ENCODE peak calls at places on chromosomes 1 and 21, in four cellular contexts. One of them, this sample, is unnamed. For H3K36me3, the result is how much of the 10 kb centered on the place peaks cover.

GRCh38 chr1:52814465-52814864 is 28.1 kb upstream of the ZYG11A start:
- DNase-seq in neural progenitor cell: no peak
- DNase-seq in HepG2: peak
- DNase-seq in colonic mucosa: no peak
- DNase-seq in this sample: peak

GRCh38 chr1:51421961-51422360 is 91.6 kb upstream of the TTC39A start:
- DNase-seq in HepG2: peak
- DNase-seq in colonic mucosa: no peak
- DNase-seq in neural progenitor cell: peak
- DNase-seq in this sample: peak

GRCh38 chr1:11055676-11056075 is 4.1 kb downstream of the SRM start:
- DNase-seq in HepG2: no peak
- DNase-seq in neural progenitor cell: no peak
- DNase-seq in colonic mucosa: no peak
- DNase-seq in this sample: no peak

GRCh38 chr1:3003039-3003940 is 18.0 kb upstream of the ACTRT2 start:
- DNase-seq in colonic mucosa: no peak
- DNase-seq in HepG2: no peak
- DNase-seq in neural progenitor cell: no peak
- DNase-seq in this sample: no peak

GRCh38 chr1:156172696-156173470 is 19.5 kb downstream of the SEMA4A start:
- DNase-seq in neural progenitor cell: no peak
- DNase-seq in HepG2: peak
- DNase-seq in colonic mucosa: no peak
- DNase-seq in this sample: no peak

GRCh38 chr1:112040891-112041740 is 51.6 kb upstream of the KCND3 start:
- DNase-seq in neural progenitor cell: no peak
- DNase-seq in HepG2: no peak
- DNase-seq in colonic mucosa: no peak
- DNase-seq in this sample: no peak

GRCh38 chr1:206834711-206835110 is 30.7 kb upstream of the IL20 start:
- DNase-seq in colonic mucosa: no peak
- DNase-seq in HepG2: no peak
- DNase-seq in neural progenitor cell: no peak
- DNase-seq in this sample: no peak

GRCh38 chr1:156821801-156822200 is 5.2 kb upstream of the SH2D2A start:
- DNase-seq in colonic mucosa: no peak
- DNase-seq in neural progenitor cell: no peak
- DNase-seq in HepG2: no peak
- DNase-seq in this sample: peak

GRCh38 chr1:220060876-220061275 is 14.6 kb upstream of the EPRS1 start:
- DNase-seq in HepG2: no peak
- DNase-seq in neural progenitor cell: no peak
- DNase-seq in colonic mucosa: no peak
- DNase-seq in this sample: no peak

GRCh38 chr1:53957231-53957818 is 11.2 kb downstream of the LRRC42 start:
- DNase-seq in colonic mucosa: peak
- DNase-seq in neural progenitor cell: no peak
- DNase-seq in HepG2: peak
- DNase-seq in this sample: peak

GRCh38 chr1:47184090-47184735 is 5.6 kb downstream of the PDZK1IP1 start:
- DNase-seq in colonic mucosa: no peak
- DNase-seq in neural progenitor cell: no peak
- DNase-seq in HepG2: no peak
- DNase-seq in this sample: no peak

GRCh38 chr1:3674100-3675094 is 22.1 kb downstream of the TP73 start:
- DNase-seq in HepG2: no peak
- DNase-seq in colonic mucosa: no peak
- DNase-seq in neural progenitor cell: no peak
- DNase-seq in this sample: no peak

GRCh38 chr21:44892095-44892494 is 18.6 kb upstream of the PTTG1IP start:
- DNase-seq in neural progenitor cell: peak
- DNase-seq in HepG2: no peak
- DNase-seq in colonic mucosa: no peak
- DNase-seq in this sample: no peak

GRCh38 chr1:154539486-154540483 is 18.7 kb downstream of the UBE2Q1 start:
- DNase-seq in neural progenitor cell: no peak
- DNase-seq in colonic mucosa: no peak
- DNase-seq in HepG2: no peak
- DNase-seq in this sample: no peak

GRCh38 chr1:7550981-7551380 is 220.1 kb upstream of the VAMP3 start:
- DNase-seq in colonic mucosa: peak
- DNase-seq in HepG2: no peak
- DNase-seq in neural progenitor cell: no peak
- DNase-seq in this sample: no peak

GRCh38 chr1:111851552-111851951 is 95.9 kb downstream of the DDX20 start:
- DNase-seq in HepG2: no peak
- DNase-seq in colonic mucosa: no peak
- DNase-seq in neural progenitor cell: peak
- DNase-seq in this sample: no peak

GRCh38 chr1:165856606-165857005 is 29.2 kb downstream of the UCK2 start:
- DNase-seq in colonic mucosa: no peak
- DNase-seq in HepG2: no peak
- DNase-seq in neural progenitor cell: no peak
- DNase-seq in this sample: no peak

GRCh38 chr1:207848234-207848633 is 62.7 kb downstream of the CD34 start:
- DNase-seq in HepG2: peak
- DNase-seq in colonic mucosa: peak
- DNase-seq in neural progenitor cell: no peak
- DNase-seq in this sample: peak

GRCh38 chr1:16318544-16318943 is 33.7 kb downstream of the FBXO42 start:
- DNase-seq in colonic mucosa: no peak
- DNase-seq in neural progenitor cell: no peak
- DNase-seq in HepG2: no peak
- DNase-seq in this sample: no peak

GRCh38 chr1:246680696-246681127 is 43.5 kb upstream of the SCCPDH start:
- DNase-seq in neural progenitor cell: no peak
- DNase-seq in colonic mucosa: no peak
- DNase-seq in HepG2: no peak
- DNase-seq in this sample: no peak

GRCh38 chr21:15063821-15064575 is 802 bp downstream of the NRIP1 start:
- DNase-seq in HepG2: no peak
- DNase-seq in neural progenitor cell: peak
- DNase-seq in colonic mucosa: peak
- DNase-seq in this sample: peak

GRCh38 chr1:81876901-81877750 is 76.4 kb downstream of the ADGRL2 start:
- DNase-seq in HepG2: no peak
- DNase-seq in colonic mucosa: no peak
- DNase-seq in neural progenitor cell: no peak
- DNase-seq in this sample: peak

GRCh38 chr1:112304612-112305011 is 91.4 kb upstream of the CTTNBP2NL start:
- DNase-seq in HepG2: no peak
- DNase-seq in colonic mucosa: no peak
- DNase-seq in neural progenitor cell: no peak
- DNase-seq in this sample: no peak

GRCh38 chr1:118563969-118564951 is 379.2 kb upstream of the SPAG17 start:
- DNase-seq in neural progenitor cell: peak
- DNase-seq in colonic mucosa: no peak
- DNase-seq in HepG2: no peak
- DNase-seq in this sample: no peak

GRCh38 chr21:32562426-32562825 is 22.9 kb downstream of the TCP10L start:
- DNase-seq in colonic mucosa: no peak
- DNase-seq in HepG2: no peak
- DNase-seq in neural progenitor cell: peak
- DNase-seq in this sample: peak

GRCh38 chr1:1058921-1059493 is 15.1 kb downstream of the RNF223 start:
- DNase-seq in neural progenitor cell: peak
- DNase-seq in colonic mucosa: no peak
- DNase-seq in HepG2: no peak
- DNase-seq in this sample: no peak

GRCh38 chr1:151964510-151964909 is 29.1 kb downstream of the S100A10 start:
- DNase-seq in neural progenitor cell: no peak
- DNase-seq in colonic mucosa: no peak
- DNase-seq in HepG2: no peak
- DNase-seq in this sample: no peak

GRCh38 chr1:220028496-220028895 is 17.8 kb downstream of the EPRS1 start:
- DNase-seq in HepG2: no peak
- DNase-seq in neural progenitor cell: no peak
- DNase-seq in colonic mucosa: no peak
- DNase-seq in this sample: no peak

DNA sequence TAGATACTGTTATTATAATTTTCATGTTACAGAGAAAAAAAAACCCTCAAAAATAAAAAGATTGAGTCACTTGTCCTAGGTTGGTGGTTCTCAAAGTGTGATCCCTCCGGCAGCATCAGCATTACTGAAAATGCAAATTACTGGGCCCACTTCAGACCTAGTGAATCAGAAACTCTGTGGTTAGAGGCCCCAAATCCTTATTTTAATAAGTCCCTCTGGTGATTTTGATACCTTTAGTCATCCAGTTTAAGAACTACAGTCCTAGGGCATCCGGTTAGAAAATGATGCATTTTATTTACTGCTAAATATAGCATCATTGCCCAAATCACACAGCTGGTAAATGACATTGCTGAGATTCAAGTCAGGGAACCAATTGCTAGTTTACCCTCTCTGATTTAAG is 203.7 kb upstream of the RUNX1 start:
- DNase-seq in HepG2: no peak
- DNase-seq in colonic mucosa: no peak
- DNase-seq in neural progenitor cell: no peak
- DNase-seq in this sample: peak
- H3K9ac ChIP-seq in HepG2: no peak
- H3K9ac ChIP-seq in colonic mucosa: no peak
- H3K9ac ChIP-seq in neural progenitor cell: no peak
- H3K9ac ChIP-seq in this sample: no peak

GRCh38 chr1:184891440-184891839 is 82.9 kb downstream of the NIBAN1 start:
- DNase-seq in HepG2: no peak
- DNase-seq in colonic mucosa: no peak
- DNase-seq in neural progenitor cell: no peak
- DNase-seq in this sample: no peak
- H3K36me3 ChIP-seq in HepG2: under half
- H3K36me3 ChIP-seq in colonic mucosa: under half
- H3K36me3 ChIP-seq in neural progenitor cell: under half
- H3K36me3 ChIP-seq in this sample: under half

GRCh38 chr21:34519013-34519412 is 7.0 kb upstream of the KCNE1 start:
- DNase-seq in neural progenitor cell: no peak
- DNase-seq in colonic mucosa: no peak
- DNase-seq in HepG2: no peak
- DNase-seq in this sample: no peak

GRCh38 chr21:34517039-34517438 is 5.0 kb upstream of the KCNE1 start:
- DNase-seq in colonic mucosa: no peak
- DNase-seq in HepG2: no peak
- DNase-seq in neural progenitor cell: no peak
- DNase-seq in this sample: no peak

GRCh38 chr21:34519694-34520093 is 7.7 kb upstream of the KCNE1 start:
- DNase-seq in HepG2: no peak
- DNase-seq in neural progenitor cell: no peak
- DNase-seq in colonic mucosa: no peak
- DNase-seq in this sample: no peak

GRCh38 chr21:34514576-34515135 is 2.6 kb upstream of the KCNE1 start:
- DNase-seq in neural progenitor cell: no peak
- DNase-seq in colonic mucosa: no peak
- DNase-seq in HepG2: no peak
- DNase-seq in this sample: peak

GRCh38 chr21:34517491-34518245 is 5.7 kb upstream of the KCNE1 start:
- DNase-seq in HepG2: peak
- DNase-seq in colonic mucosa: no peak
- DNase-seq in neural progenitor cell: peak
- DNase-seq in this sample: no peak
- TF ChIP-seq CTCF in HepG2: peak
- TF ChIP-seq CTCF in colonic mucosa: no peak
- TF ChIP-seq CTCF in neural progenitor cell: peak
- TF ChIP-seq CTCF in this sample: no peak

GRCh38 chr1:212683357-212683722 is 16.3 kb downstream of the BATF3 start:
- DNase-seq in HepG2: no peak
- DNase-seq in colonic mucosa: peak
- DNase-seq in neural progenitor cell: no peak
- DNase-seq in this sample: no peak
- H3K9ac ChIP-seq in HepG2: no peak
- H3K9ac ChIP-seq in colonic mucosa: no peak
- H3K9ac ChIP-seq in neural progenitor cell: no peak
- H3K9ac ChIP-seq in this sample: no peak

GRCh38 chr21:18204931-18205330 is 39.7 kb upstream of the CHODL start:
- DNase-seq in neural progenitor cell: peak
- DNase-seq in HepG2: no peak
- DNase-seq in colonic mucosa: no peak
- DNase-seq in this sample: no peak
- H3K36me3 ChIP-seq in neural progenitor cell: under half
- H3K36me3 ChIP-seq in HepG2: under half
- H3K36me3 ChIP-seq in colonic mucosa: under half
- H3K36me3 ChIP-seq in this sample: under half

GRCh38 chr1:55848906-55849305 is 633.7 kb upstream of the USP24 start:
- DNase-seq in colonic mucosa: no peak
- DNase-seq in neural progenitor cell: peak
- DNase-seq in HepG2: no peak
- DNase-seq in this sample: no peak
- TF ChIP-seq CTCF in colonic mucosa: no peak
- TF ChIP-seq CTCF in neural progenitor cell: peak
- TF ChIP-seq CTCF in HepG2: no peak
- TF ChIP-seq CTCF in this sample: no peak

GRCh38 chr1:234369784-234370183 is 3.5 kb upstream of the COA6 start:
- DNase-seq in HepG2: no peak
- DNase-seq in neural progenitor cell: no peak
- DNase-seq in colonic mucosa: no peak
- DNase-seq in this sample: no peak
- H3K9ac ChIP-seq in HepG2: no peak
- H3K9ac ChIP-seq in neural progenitor cell: no peak
- H3K9ac ChIP-seq in colonic mucosa: no peak
- H3K9ac ChIP-seq in this sample: no peak

DNA sequence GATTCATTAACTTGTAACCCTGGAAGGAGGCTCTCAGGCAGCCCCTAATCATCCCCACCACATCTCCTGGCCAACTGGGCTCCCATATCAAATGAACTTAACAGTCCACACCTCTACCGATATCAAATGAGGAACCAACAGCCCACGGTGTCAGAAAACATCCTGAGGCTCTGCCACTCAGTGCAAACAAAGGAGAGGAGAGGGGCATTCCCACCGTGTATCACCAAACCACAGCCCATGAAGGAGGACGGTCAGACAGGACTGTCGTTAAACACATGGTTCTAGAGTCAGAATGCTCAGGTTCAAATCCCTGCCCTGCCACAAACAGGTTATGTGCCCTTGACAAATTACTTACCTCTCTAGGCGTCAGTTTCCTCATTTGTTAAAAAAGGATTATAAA is 52.5 kb downstream of the ERI3 start:
- DNase-seq in neural progenitor cell: no peak
- DNase-seq in colonic mucosa: no peak
- DNase-seq in HepG2: no peak
- DNase-seq in this sample: no peak
- H3K36me3 ChIP-seq in neural progenitor cell: under half
- H3K36me3 ChIP-seq in colonic mucosa: under half
- H3K36me3 ChIP-seq in HepG2: under half
- H3K36me3 ChIP-seq in this sample: under half

This sample was measured in astrocyte.